ENCODE peak calls at places on chromosomes 3 and 15, in nine cellular contexts. G is pancreas; A is RWPE2; H is IMR-90; C is left ventricle myocardium superior; I is Panc1; Z is central memory CD8-positive, alpha-beta T cell; W is psoas muscle; J is left lung. T is an unnamed sample.

GRCh38 chr3:124592658-124593441 is 137.4 kb upstream of the UMPS start:
- ATAC-seq in I (no peak), G (peak), C (peak), Z (no peak), J (peak), W (peak), H (no peak), A (peak), T (peak)

GRCh38 chr3:162437480-162437879 is 940.9 kb downstream of the OTOL1 start:
- ATAC-seq in G (no peak), H (no peak), I (no peak), W (no peak), A (no peak), C (no peak), J (no peak), Z (no peak), T (no peak)

GRCh38 chr3:42529463-42529862 is 27.0 kb downstream of the VIPR1 start:
- ATAC-seq in Z (no peak), W (no peak), H (no peak), J (no peak), I (no peak), A (no peak), C (peak), G (no peak), T (no peak)

GRCh38 chr15:70424937-70425411 is 327.3 kb upstream of the TLE3 start:
- ATAC-seq in W (no peak), H (no peak), Z (peak), A (no peak), J (peak), I (no peak), C (no peak), G (no peak), T (no peak)

GRCh38 chr15:100295939-100296338 is 45.8 kb downstream of the ADAMTS17 start:
- ATAC-seq in W (no peak), Z (no peak), I (no peak), A (no peak), J (no peak), H (no peak), G (no peak), C (no peak), T (no peak)

GRCh38 chr3:58049143-58049785 is 41.0 kb downstream of the FLNB start:
- ATAC-seq in J (peak), A (peak), C (peak), W (peak), H (peak), G (peak), Z (no peak), I (peak), T (peak)

GRCh38 chr3:39413691-39414420 is 7.3 kb downstream of the RPSA start:
- ATAC-seq in A (peak), I (peak), W (peak), J (no peak), C (peak), H (no peak), G (no peak), Z (no peak), T (no peak)

GRCh38 chr3:59094446-59094845 is 44.6 kb upstream of the CFAP20DC start:
- ATAC-seq in Z (no peak), A (no peak), I (no peak), H (no peak), G (no peak), C (no peak), W (no peak), J (no peak), T (no peak)

GRCh38 chr15:80507638-80508316 is 103.6 kb downstream of the ARNT2 start:
- ATAC-seq in Z (no peak), C (peak), G (peak), A (no peak), J (peak), I (no peak), H (peak), W (no peak), T (no peak)

GRCh38 chr3:37017683-37018082 is 24.4 kb downstream of the MLH1 start:
- ATAC-seq in J (no peak), H (no peak), W (no peak), A (no peak), G (no peak), C (peak), Z (no peak), I (no peak), T (no peak)

GRCh38 chr3:36842275-36842674 is 77.9 kb upstream of the DCLK3 start:
- ATAC-seq in A (no peak), H (no peak), I (no peak), W (no peak), J (no peak), G (no peak), C (no peak), Z (no peak), T (no peak)

GRCh38 chr3:73508330-73508954 is 116.3 kb downstream of the PDZRN3 start:
- ATAC-seq in A (peak), J (peak), G (peak), I (peak), Z (no peak), C (peak), W (peak), H (peak), T (peak)

GRCh38 chr3:132556467-132557159 is 40.5 kb upstream of the ACKR4 start:
- ATAC-seq in Z (no peak), I (no peak), J (peak), W (peak), H (no peak), A (no peak), G (peak), C (peak), T (peak)

GRCh38 chr3:62319570-62320243 is 53.6 kb downstream of the FEZF2 start:
- ATAC-seq in C (no peak), Z (no peak), G (peak), I (no peak), H (no peak), A (no peak), W (no peak), J (no peak), T (peak)

T was measured in esophagus mucosa.